ENCODE peak calls at places on chromosomes 12 and 14, in four cellular contexts. X is HepG2, Z is GM12878, K is K562. T is an unnamed sample.

GRCh38 chr14:55802986-55803431 is 223.0 kb downstream of the KTN1 start:
- DNase-seq in X (peak; percentile 69), Z (no peak), K (peak; percentile 38), T (peak; percentile 87)

GRCh38 chr14:38134631-38135030 is 73.1 kb upstream of the SSTR1 start:
- DNase-seq in X (no peak), Z (no peak), K (no peak), T (no peak)

GRCh38 chr12:31533470-31533869 is 57.5 kb downstream of the DENND5B start:
- DNase-seq in X (peak; percentile 54), Z (no peak), K (no peak), T (no peak)

GRCh38 chr14:76891436-76891835 is 65.2 kb downstream of the LRRC74A start:
- DNase-seq in X (no peak), Z (no peak), K (no peak), T (no peak)

GRCh38 chr14:89452281-89452680 is 35.2 kb upstream of the FOXN3 start:
- DNase-seq in X (no peak), Z (no peak), K (no peak), T (no peak)

GRCh38 chr12:99386907-99387306 is 260.6 kb upstream of the GARIN6 start:
- DNase-seq in X (peak; percentile 48), Z (no peak), K (peak; percentile 21), T (peak; percentile 69)

GRCh38 chr12:54375258-54375579 is 9.3 kb downstream of the ZNF385A start:
- DNase-seq in X (no peak), Z (no peak), K (no peak), T (no peak)

GRCh38 chr12:3311027-3311402 is 180.0 kb upstream of the PRMT8 start:
- DNase-seq in X (no peak), Z (no peak), K (no peak), T (no peak)

GRCh38 chr14:56630707-56631106 is 51.1 kb downstream of the TMEM260 start:
- DNase-seq in X (no peak), Z (no peak), K (no peak), T (no peak)

GRCh38 chr14:88499225-88499624 is 55.6 kb downstream of the PTPN21 start:
- DNase-seq in X (no peak), Z (no peak), K (no peak), T (no peak)

GRCh38 chr14:96741151-96741977 is 55.8 kb upstream of the VRK1 start:
- DNase-seq in X (no peak), Z (no peak), K (peak; percentile 68), T (peak; percentile 39)

GRCh38 chr14:74407021-74407800 is 18.8 kb downstream of the SYNDIG1L start:
- DNase-seq in X (no peak), Z (no peak), K (no peak), T (no peak)

GRCh38 chr12:54641554-54641953 is 6.6 kb downstream of the DCD start:
- DNase-seq in X (no peak), Z (no peak), K (no peak), T (no peak)

GRCh38 chr12:2300886-2301285 is 248.1 kb downstream of the CACNA1C start:
- DNase-seq in X (no peak), Z (no peak), K (no peak), T (no peak)

GRCh38 chr12:25694072-25694471 is 141.0 kb upstream of the LMNTD1 start:
- DNase-seq in X (peak; percentile 6), Z (no peak), K (peak; percentile 25), T (peak; percentile 37)

GRCh38 chr14:33457021-33457420 is 493.9 kb downstream of the EGLN3 start:
- DNase-seq in X (no peak), Z (no peak), K (no peak), T (no peak)

GRCh38 chr12:95415451-95415850 is 58.5 kb upstream of the METAP2 start:
- DNase-seq in X (no peak), Z (no peak), K (no peak), T (no peak)

GRCh38 chr12:23333938-23334337 is 615.5 kb downstream of the SOX5 start:
- DNase-seq in X (no peak), Z (no peak), K (no peak), T (no peak)

GRCh38 chr12:54162741-54163140 is 26.0 kb downstream of the SMUG1 start:
- DNase-seq in X (no peak), Z (no peak), K (no peak), T (no peak)

GRCh38 chr14:103023881-103024473 is 33.4 kb downstream of the CDC42BPB start:
- DNase-seq in X (no peak), Z (no peak), K (no peak), T (no peak)

GRCh38 chr12:23063206-23063605 is 438.2 kb downstream of the ETNK1 start:
- DNase-seq in X (no peak), Z (no peak), K (no peak), T (no peak)

GRCh38 chr12:28824849-28825248 is 324.2 kb upstream of the FAR2 start:
- DNase-seq in X (no peak), Z (no peak), K (no peak), T (no peak)

GRCh38 chr12:82174936-82175335 is 183.3 kb downstream of the CCDC59 start:
- DNase-seq in X (no peak), Z (no peak), K (no peak), T (no peak)

GRCh38 chr14:51592836-51593235 is 58.9 kb upstream of the FRMD6 start:
- DNase-seq in X (no peak), Z (no peak), K (no peak), T (no peak)

GRCh38 chr14:104293231-104293841 is 154.9 kb downstream of the KIF26A start:
- DNase-seq in X (no peak), Z (no peak), K (no peak), T (no peak)

GRCh38 chr14:102523200-102524025 is 13.8 kb upstream of the ANKRD9 start:
- DNase-seq in X (no peak), Z (no peak), K (no peak), T (no peak)

GRCh38 chr14:69153848-69154208 is 909 bp upstream of the DCAF5 start:
- DNase-seq in X (peak; percentile 9), Z (no peak), K (peak; percentile 45), T (peak; percentile 9)

GRCh38 chr12:39440101-39440500 is 2.8 kb downstream of the KIF21A start:
- DNase-seq in X (no peak), Z (no peak), K (no peak), T (no peak)

GRCh38 chr12:120903818-120904773 is at the start of gene SPPL3:
- DNase-seq in X (peak; percentile 75), Z (peak; percentile 43), K (peak; percentile 94), T (peak; percentile 87)

GRCh38 chr12:76763746-76764675 is at the start of gene ZDHHC17:
- DNase-seq in X (peak; percentile 87), Z (peak; percentile 66), K (peak; percentile 95), T (peak; percentile 75)

GRCh38 chr12:110647669-110648068 is 33.7 kb downstream of the TCTN1 start:
- DNase-seq in X (no peak), Z (no peak), K (no peak), T (no peak)
- TF ChIP-seq MYC in X (no peak), Z (no peak), K (no peak), T (no peak)

GRCh38 chr12:50055831-50056628 is 1.4 kb upstream of the ASIC1 start:
- DNase-seq in X (peak; percentile 30), Z (no peak), K (peak; percentile 77), T (peak; percentile 59)
- TF ChIP-seq SMC3 in X (peak; percentile 74), Z (peak; percentile 75), K (peak; percentile 85), T (peak; percentile 84)

GRCh38 chr12:116597886-116598285 is 38.7 kb downstream of the MAP1LC3B2 start:
- DNase-seq in X (no peak), Z (no peak), K (no peak), T (no peak)

GRCh38 chr12:116598341-116599284 is 39.4 kb downstream of the MAP1LC3B2 start:
- DNase-seq in X (no peak), Z (no peak), K (peak; percentile 82), T (no peak)

GRCh38 chr12:116601524-116601923 is 42.3 kb downstream of the MAP1LC3B2 start:
- DNase-seq in X (no peak), Z (no peak), K (peak; percentile 58), T (no peak)

GRCh38 chr12:116600959-116601358 is 41.8 kb downstream of the MAP1LC3B2 start:
- DNase-seq in X (no peak), Z (no peak), K (no peak), T (no peak)

GRCh38 chr12:116599285-116600122 is 40.3 kb downstream of the MAP1LC3B2 start:
- DNase-seq in X (peak; percentile 22), Z (peak; percentile 7), K (peak; percentile 90), T (peak; percentile 79)
- TF ChIP-seq MYC in X (no peak), Z (no peak), K (no peak), T (no peak)

GRCh38 chr12:52806169-52806811 is 7.6 kb downstream of the KRT4 start:
- DNase-seq in X (no peak), Z (no peak), K (no peak), T (no peak)
- TF ChIP-seq SMC3 in X (no peak), Z (no peak), K (no peak), T (no peak)

GRCh38 chr12:108484431-108484830 is 30.6 kb upstream of the FICD start:
- DNase-seq in X (no peak), Z (no peak), K (no peak), T (no peak)
- TF ChIP-seq MYC in X (no peak), Z (no peak), K (no peak), T (no peak)

GRCh38 chr14:94322648-94323570 is at the start of gene SERPINA6:
- DNase-seq in X (peak; percentile 95), Z (no peak), K (no peak), T (no peak)

GRCh38 chr14:94317259-94317658 is 5.9 kb downstream of the SERPINA6 start:
- DNase-seq in X (peak; percentile 78), Z (no peak), K (no peak), T (no peak)

GRCh38 chr14:94320243-94320642 is 2.9 kb downstream of the SERPINA6 start:
- DNase-seq in X (peak; percentile 89), Z (no peak), K (no peak), T (peak; percentile 62)

GRCh38 chr14:94316692-94317091 is 6.4 kb downstream of the SERPINA6 start:
- DNase-seq in X (no peak), Z (no peak), K (no peak), T (no peak)

GRCh38 chr14:94321421-94322271 is 1.5 kb downstream of the SERPINA6 start:
- DNase-seq in X (no peak), Z (no peak), K (no peak), T (no peak)
- TF ChIP-seq SMC3 in X (no peak), Z (no peak), K (no peak), T (no peak)